ENCODE peak calls at places on chromosomes 2 and 18, in nine cellular contexts. One of them, this sample, is unnamed. For H3K4me1, the result is how much of the 10 kb centered on the place peaks cover.

GRCh38 chr2:112636605-112637288 is 9.0 kb upstream of the SLC20A1 start:
- DNase-seq in psoas muscle: no peak
- DNase-seq in tibial nerve: no peak
- DNase-seq in spleen: no peak
- DNase-seq in NT2/D1: no peak
- DNase-seq in heart right ventricle: no peak
- DNase-seq in A673: no peak
- DNase-seq in kidney: no peak
- DNase-seq in endodermal cell: no peak
- DNase-seq in this sample: no peak

GRCh38 chr2:239159476-239159911 is 241.3 kb downstream of the HDAC4 start:
- DNase-seq in heart right ventricle: no peak
- DNase-seq in endodermal cell: peak
- DNase-seq in tibial nerve: no peak
- DNase-seq in kidney: peak
- DNase-seq in spleen: peak
- DNase-seq in A673: no peak
- DNase-seq in NT2/D1: no peak
- DNase-seq in psoas muscle: peak
- DNase-seq in this sample: no peak

GRCh38 chr18:36448384-36449290 is 151.1 kb downstream of the FHOD3 start:
- DNase-seq in psoas muscle: peak
- DNase-seq in A673: no peak
- DNase-seq in endodermal cell: no peak
- DNase-seq in kidney: peak
- DNase-seq in NT2/D1: no peak
- DNase-seq in heart right ventricle: no peak
- DNase-seq in spleen: no peak
- DNase-seq in tibial nerve: no peak
- DNase-seq in this sample: peak

GRCh38 chr2:66573866-66574265 is 138.9 kb downstream of the MEIS1 start:
- DNase-seq in kidney: no peak
- DNase-seq in tibial nerve: no peak
- DNase-seq in A673: peak
- DNase-seq in NT2/D1: no peak
- DNase-seq in heart right ventricle: no peak
- DNase-seq in spleen: no peak
- DNase-seq in endodermal cell: peak
- DNase-seq in psoas muscle: no peak
- DNase-seq in this sample: peak

GRCh38 chr2:25252291-25253152 is 84.1 kb upstream of the POMC start:
- DNase-seq in psoas muscle: peak
- DNase-seq in endodermal cell: peak
- DNase-seq in spleen: peak
- DNase-seq in A673: peak
- DNase-seq in heart right ventricle: peak
- DNase-seq in NT2/D1: peak
- DNase-seq in tibial nerve: peak
- DNase-seq in kidney: peak
- DNase-seq in this sample: no peak

GRCh38 chr18:26618130-26618529 is 69.8 kb upstream of the KCTD1 start:
- DNase-seq in spleen: no peak
- DNase-seq in NT2/D1: no peak
- DNase-seq in heart right ventricle: no peak
- DNase-seq in endodermal cell: no peak
- DNase-seq in kidney: no peak
- DNase-seq in psoas muscle: no peak
- DNase-seq in A673: no peak
- DNase-seq in tibial nerve: no peak
- DNase-seq in this sample: no peak

GRCh38 chr2:100107911-100108647 is 34.3 kb downstream of the AFF3 start:
- DNase-seq in A673: no peak
- DNase-seq in endodermal cell: peak
- DNase-seq in heart right ventricle: no peak
- DNase-seq in NT2/D1: no peak
- DNase-seq in tibial nerve: no peak
- DNase-seq in spleen: no peak
- DNase-seq in kidney: no peak
- DNase-seq in psoas muscle: no peak
- DNase-seq in this sample: no peak

GRCh38 chr2:67006373-67006960 is 390.7 kb upstream of the ETAA1 start:
- DNase-seq in spleen: no peak
- DNase-seq in kidney: no peak
- DNase-seq in heart right ventricle: no peak
- DNase-seq in endodermal cell: no peak
- DNase-seq in psoas muscle: no peak
- DNase-seq in NT2/D1: no peak
- DNase-seq in tibial nerve: no peak
- DNase-seq in A673: no peak
- DNase-seq in this sample: no peak

GRCh38 chr2:10599921-10600320 is 89.9 kb downstream of the NOL10 start:
- DNase-seq in spleen: no peak
- DNase-seq in psoas muscle: no peak
- DNase-seq in heart right ventricle: no peak
- DNase-seq in kidney: no peak
- DNase-seq in endodermal cell: no peak
- DNase-seq in tibial nerve: no peak
- DNase-seq in NT2/D1: no peak
- DNase-seq in A673: no peak
- DNase-seq in this sample: no peak

GRCh38 chr2:240366901-240367300 is 68.6 kb upstream of the GPC1 start:
- DNase-seq in spleen: no peak
- DNase-seq in psoas muscle: peak
- DNase-seq in NT2/D1: no peak
- DNase-seq in tibial nerve: no peak
- DNase-seq in kidney: no peak
- DNase-seq in A673: no peak
- DNase-seq in heart right ventricle: no peak
- DNase-seq in endodermal cell: no peak
- DNase-seq in this sample: no peak

GRCh38 chr2:135698838-135699237 is 42.8 kb upstream of the UBXN4 start:
- DNase-seq in tibial nerve: no peak
- DNase-seq in endodermal cell: no peak
- DNase-seq in psoas muscle: no peak
- DNase-seq in heart right ventricle: no peak
- DNase-seq in NT2/D1: no peak
- DNase-seq in kidney: no peak
- DNase-seq in spleen: no peak
- DNase-seq in A673: no peak
- DNase-seq in this sample: no peak

GRCh38 chr18:36066001-36066400 is 1.4 kb downstream of the RPRD1A start:
- DNase-seq in heart right ventricle: no peak
- DNase-seq in A673: no peak
- DNase-seq in psoas muscle: no peak
- DNase-seq in kidney: no peak
- DNase-seq in endodermal cell: no peak
- DNase-seq in NT2/D1: no peak
- DNase-seq in tibial nerve: no peak
- DNase-seq in spleen: no peak
- DNase-seq in this sample: no peak

GRCh38 chr2:96637385-96638143 is 548 bp downstream of the KANSL3 start:
- DNase-seq in psoas muscle: peak
- DNase-seq in NT2/D1: peak
- DNase-seq in spleen: peak
- DNase-seq in A673: peak
- DNase-seq in endodermal cell: peak
- DNase-seq in tibial nerve: peak
- DNase-seq in kidney: peak
- DNase-seq in heart right ventricle: peak
- DNase-seq in this sample: peak

GRCh38 chr2:240480834-240481623 is 45.6 kb downstream of the GPC1 start:
- DNase-seq in heart right ventricle: no peak
- DNase-seq in tibial nerve: no peak
- DNase-seq in spleen: peak
- DNase-seq in NT2/D1: no peak
- DNase-seq in kidney: no peak
- DNase-seq in A673: no peak
- DNase-seq in endodermal cell: peak
- DNase-seq in psoas muscle: no peak
- DNase-seq in this sample: peak

GRCh38 chr2:3683748-3684454 is 19.5 kb upstream of the DCDC2C start:
- DNase-seq in heart right ventricle: no peak
- DNase-seq in spleen: no peak
- DNase-seq in NT2/D1: no peak
- DNase-seq in psoas muscle: no peak
- DNase-seq in endodermal cell: no peak
- DNase-seq in kidney: no peak
- DNase-seq in A673: no peak
- DNase-seq in tibial nerve: no peak
- DNase-seq in this sample: no peak

GRCh38 chr2:9800975-9801723 is 42.1 kb upstream of the TAF1B start:
- DNase-seq in endodermal cell: peak
- DNase-seq in A673: peak
- DNase-seq in psoas muscle: peak
- DNase-seq in heart right ventricle: no peak
- DNase-seq in tibial nerve: no peak
- DNase-seq in spleen: peak
- DNase-seq in kidney: peak
- DNase-seq in NT2/D1: no peak
- DNase-seq in this sample: peak

GRCh38 chr2:150535176-150535575 is 47.7 kb upstream of the RND3 start:
- DNase-seq in A673: no peak
- DNase-seq in NT2/D1: no peak
- DNase-seq in psoas muscle: no peak
- DNase-seq in spleen: no peak
- DNase-seq in endodermal cell: no peak
- DNase-seq in heart right ventricle: no peak
- DNase-seq in kidney: no peak
- DNase-seq in tibial nerve: no peak
- DNase-seq in this sample: no peak

GRCh38 chr2:219490186-219490585 is 8.5 kb upstream of the GMPPA start:
- DNase-seq in NT2/D1: no peak
- DNase-seq in endodermal cell: peak
- DNase-seq in spleen: no peak
- DNase-seq in tibial nerve: no peak
- DNase-seq in psoas muscle: no peak
- DNase-seq in A673: no peak
- DNase-seq in heart right ventricle: no peak
- DNase-seq in kidney: no peak
- DNase-seq in this sample: no peak

GRCh38 chr2:178513876-178514275 is 33.6 kb downstream of the PLEKHA3 start:
- DNase-seq in tibial nerve: no peak
- DNase-seq in kidney: no peak
- DNase-seq in endodermal cell: no peak
- DNase-seq in A673: no peak
- DNase-seq in spleen: no peak
- DNase-seq in NT2/D1: no peak
- DNase-seq in psoas muscle: no peak
- DNase-seq in heart right ventricle: no peak
- DNase-seq in this sample: no peak
- H3K4me1 ChIP-seq in tibial nerve: under half
- H3K4me1 ChIP-seq in kidney: under half
- H3K4me1 ChIP-seq in endodermal cell: under half
- H3K4me1 ChIP-seq in A673: under half
- H3K4me1 ChIP-seq in spleen: under half
- H3K4me1 ChIP-seq in NT2/D1: under half
- H3K4me1 ChIP-seq in psoas muscle: under half
- H3K4me1 ChIP-seq in heart right ventricle: under half
- H3K4me1 ChIP-seq in this sample: under half

DNA sequence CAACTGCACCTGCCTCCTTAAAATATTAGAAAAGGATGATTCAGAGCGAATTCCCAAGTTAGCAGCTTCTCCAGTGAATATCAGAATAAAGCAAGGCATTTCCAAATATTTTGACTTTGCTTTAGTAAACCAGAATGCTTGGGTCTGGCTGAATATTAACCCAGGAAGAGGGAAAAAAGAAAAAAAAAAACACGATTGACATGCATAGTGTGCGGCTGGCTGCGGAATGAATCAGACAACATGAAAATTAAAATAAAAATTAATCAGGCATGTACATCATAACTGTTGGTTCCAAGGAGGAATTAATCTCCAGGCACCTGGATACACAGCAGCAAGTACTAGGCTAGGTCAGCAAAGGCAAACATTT is 105.8 kb upstream of the NCKAP5 start:
- DNase-seq in spleen: no peak
- DNase-seq in tibial nerve: no peak
- DNase-seq in NT2/D1: no peak
- DNase-seq in kidney: no peak
- DNase-seq in heart right ventricle: no peak
- DNase-seq in A673: no peak
- DNase-seq in endodermal cell: no peak
- DNase-seq in psoas muscle: no peak
- DNase-seq in this sample: no peak
- H3K4me3 ChIP-seq in spleen: no peak
- H3K4me3 ChIP-seq in tibial nerve: no peak
- H3K4me3 ChIP-seq in NT2/D1: no peak
- H3K4me3 ChIP-seq in kidney: peak
- H3K4me3 ChIP-seq in heart right ventricle: peak
- H3K4me3 ChIP-seq in A673: peak
- H3K4me3 ChIP-seq in endodermal cell: no peak
- H3K4me3 ChIP-seq in psoas muscle: peak
- H3K4me3 ChIP-seq in this sample: no peak

GRCh38 chr18:55541571-55541970 is 46.4 kb downstream of the TCF4 start:
- DNase-seq in heart right ventricle: no peak
- DNase-seq in kidney: no peak
- DNase-seq in tibial nerve: no peak
- DNase-seq in spleen: no peak
- DNase-seq in endodermal cell: no peak
- DNase-seq in A673: no peak
- DNase-seq in psoas muscle: no peak
- DNase-seq in NT2/D1: no peak
- DNase-seq in this sample: no peak

GRCh38 chr18:55543130-55543704 is 44.8 kb downstream of the TCF4 start:
- DNase-seq in tibial nerve: no peak
- DNase-seq in A673: no peak
- DNase-seq in NT2/D1: no peak
- DNase-seq in endodermal cell: no peak
- DNase-seq in psoas muscle: no peak
- DNase-seq in kidney: no peak
- DNase-seq in spleen: no peak
- DNase-seq in heart right ventricle: no peak
- DNase-seq in this sample: no peak

GRCh38 chr18:55534547-55534946 is 53.4 kb downstream of the TCF4 start:
- DNase-seq in endodermal cell: no peak
- DNase-seq in kidney: no peak
- DNase-seq in spleen: no peak
- DNase-seq in heart right ventricle: no peak
- DNase-seq in NT2/D1: no peak
- DNase-seq in psoas muscle: no peak
- DNase-seq in tibial nerve: no peak
- DNase-seq in A673: no peak
- DNase-seq in this sample: no peak

GRCh38 chr18:55534996-55535395 is 53.0 kb downstream of the TCF4 start:
- DNase-seq in psoas muscle: no peak
- DNase-seq in tibial nerve: no peak
- DNase-seq in spleen: no peak
- DNase-seq in A673: no peak
- DNase-seq in kidney: no peak
- DNase-seq in endodermal cell: no peak
- DNase-seq in NT2/D1: no peak
- DNase-seq in heart right ventricle: no peak
- DNase-seq in this sample: no peak

GRCh38 chr18:55539240-55539639 is 48.8 kb downstream of the TCF4 start:
- DNase-seq in spleen: no peak
- DNase-seq in heart right ventricle: no peak
- DNase-seq in NT2/D1: no peak
- DNase-seq in tibial nerve: no peak
- DNase-seq in A673: no peak
- DNase-seq in kidney: no peak
- DNase-seq in psoas muscle: no peak
- DNase-seq in endodermal cell: no peak
- DNase-seq in this sample: no peak
- H3K4me1 ChIP-seq in spleen: under half
- H3K4me1 ChIP-seq in heart right ventricle: under half
- H3K4me1 ChIP-seq in NT2/D1: under half
- H3K4me1 ChIP-seq in tibial nerve: under half
- H3K4me1 ChIP-seq in A673: under half
- H3K4me1 ChIP-seq in kidney: under half
- H3K4me1 ChIP-seq in psoas muscle: under half
- H3K4me1 ChIP-seq in endodermal cell: under half
- H3K4me1 ChIP-seq in this sample: under half

GRCh38 chr2:104853401-104853925 is 452 bp upstream of the POU3F3 start:
- DNase-seq in NT2/D1: no peak
- DNase-seq in tibial nerve: no peak
- DNase-seq in A673: no peak
- DNase-seq in endodermal cell: no peak
- DNase-seq in spleen: no peak
- DNase-seq in psoas muscle: no peak
- DNase-seq in heart right ventricle: no peak
- DNase-seq in kidney: no peak
- DNase-seq in this sample: no peak
- H3K4me3 ChIP-seq in NT2/D1: peak
- H3K4me3 ChIP-seq in tibial nerve: no peak
- H3K4me3 ChIP-seq in A673: peak
- H3K4me3 ChIP-seq in endodermal cell: peak
- H3K4me3 ChIP-seq in spleen: peak
- H3K4me3 ChIP-seq in psoas muscle: peak
- H3K4me3 ChIP-seq in heart right ventricle: peak
- H3K4me3 ChIP-seq in kidney: peak
- H3K4me3 ChIP-seq in this sample: peak

This sample was measured in SJCRH30.